ENCODE peak calls at places on chromosomes 5 and 9, in four cellular contexts. X, K, J and O are unnamed samples.

GRCh38 chr5:78544531-78545200 is 103.9 kb downstream of the LHFPL2 start:
- DNase-seq in X (peak; percentile 94), K (no peak), J (no peak), O (no peak)

GRCh38 chr9:108618906-108619550 is 236.8 kb downstream of the ACTL7B start:
- DNase-seq in X (peak; percentile 47), K (no peak), J (no peak), O (no peak)

GRCh38 chr9:14677396-14677795 is 15.8 kb downstream of the ZDHHC21 start:
- DNase-seq in X (no peak), K (no peak), J (no peak), O (no peak)

GRCh38 chr9:127976498-127976897 is 4.3 kb downstream of the EEIG1 start:
- DNase-seq in X (no peak), K (peak; percentile 72), J (peak; percentile 42), O (no peak)

GRCh38 chr5:132183723-132184122 is 43.9 kb downstream of the P4HA2 start:
- DNase-seq in X (peak; percentile 47), K (no peak), J (no peak), O (no peak)

GRCh38 chr5:172713113-172713808 is 57.7 kb downstream of the DUSP1 start:
- DNase-seq in X (no peak), K (peak; percentile 84), J (peak; percentile 84), O (peak; percentile 57)

GRCh38 chr9:136405481-136405880 is 4.9 kb downstream of the ENTR1 start:
- DNase-seq in X (no peak), K (no peak), J (no peak), O (no peak)

GRCh38 chr9:114431003-114431402 is 43.2 kb upstream of the AKNA start:
- DNase-seq in X (no peak), K (no peak), J (no peak), O (no peak)

GRCh38 chr5:107425541-107426031 is 245.2 kb downstream of the EFNA5 start:
- DNase-seq in X (peak; percentile 96), K (no peak), J (no peak), O (no peak)

GRCh38 chr5:95846554-95847260 is 24.2 kb upstream of the GLRX start:
- DNase-seq in X (peak; percentile 59), K (peak; percentile 77), J (peak; percentile 71), O (peak; percentile 75)

GRCh38 chr5:142197098-142197497 is 88.5 kb downstream of the NDFIP1 start:
- DNase-seq in X (no peak), K (no peak), J (no peak), O (no peak)

GRCh38 chr5:148760945-148761638 is 65.3 kb upstream of the ADRB2 start:
- DNase-seq in X (peak; percentile 19), K (no peak), J (no peak), O (no peak)

GRCh38 chr5:92641031-92641962 is 939.7 kb downstream of the NR2F1-AS1 start:
- DNase-seq in X (peak; percentile 82), K (no peak), J (no peak), O (peak; percentile 7)

GRCh38 chr5:28542968-28543367 is 1504.6 kb upstream of the CDH9 start:
- DNase-seq in X (peak; percentile 98), K (no peak), J (no peak), O (no peak)

GRCh38 chr5:147821791-147822190 is 9.7 kb downstream of the SPINK1 start:
- DNase-seq in X (no peak), K (no peak), J (no peak), O (no peak)

GRCh38 chr5:68924490-68925145 is 169.2 kb upstream of the SLC30A5 start:
- DNase-seq in X (peak; percentile 89), K (no peak), J (no peak), O (peak; percentile 18)

GRCh38 chr9:32523910-32524309 is 2.1 kb downstream of the RIGI start:
- DNase-seq in X (no peak), K (no peak), J (no peak), O (no peak)

GRCh38 chr9:32518276-32518675 is 7.7 kb downstream of the RIGI start:
- DNase-seq in X (no peak), K (no peak), J (no peak), O (no peak)
- H3K9me3 ChIP-seq in X (no peaks in the 10 kb centered on the region), K (no peaks in the 10 kb centered on the region), J (no peaks in the 10 kb centered on the region), O (no peaks in the 10 kb centered on the region)

DNA sequence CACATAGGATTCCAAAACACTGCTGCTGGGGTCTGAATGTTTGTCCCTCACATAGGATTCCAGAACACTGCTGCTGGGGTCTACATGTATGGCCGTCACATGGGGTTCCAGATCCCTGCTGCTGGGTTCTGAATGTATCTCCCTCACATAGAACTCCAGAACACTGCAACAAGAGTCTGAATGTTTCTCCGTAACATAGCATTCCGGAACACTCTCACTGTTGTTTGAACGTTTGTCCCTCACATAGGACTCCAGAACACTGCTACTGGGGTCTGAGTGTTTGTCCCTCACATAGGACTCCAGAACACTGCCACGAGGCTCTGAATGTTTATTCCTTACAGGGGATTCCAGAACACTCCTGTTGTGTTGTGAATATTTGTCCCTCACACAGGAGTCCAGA is 216.8 kb downstream of the FOXD4L6 start:
- DNase-seq in X (no peak), K (no peak), J (no peak), O (no peak)
- H3K9me3 ChIP-seq in X (no peaks in the 10 kb centered on the region), K (peaks cover 80% of the 10 kb centered on the region), J (peaks cover 90% of the 10 kb centered on the region), O (peaks cover 98% of the 10 kb centered on the region)

DNA sequence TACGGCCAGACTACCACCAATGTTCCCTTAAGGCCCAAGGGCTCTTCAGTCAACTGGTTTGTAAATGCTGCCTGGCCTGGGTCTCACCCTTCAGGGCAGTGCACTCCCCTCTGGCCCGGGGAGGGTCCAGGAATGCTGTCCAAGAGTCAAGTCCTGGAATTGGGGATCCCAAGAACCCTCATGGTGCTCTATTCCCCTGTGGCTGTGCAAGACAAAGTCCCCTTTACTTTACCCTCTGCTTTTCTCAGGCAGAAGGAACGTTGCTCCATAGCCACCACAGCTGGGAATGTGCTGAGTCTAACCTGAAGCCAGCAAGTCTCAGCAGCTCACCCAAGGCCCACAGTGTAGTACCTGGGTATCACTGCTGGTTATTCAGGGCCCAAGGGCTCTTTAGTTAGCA is 51.3 kb upstream of the CRHBP start:
- DNase-seq in X (no peak), K (no peak), J (no peak), O (no peak)
- H3K9me3 ChIP-seq in X (no peaks in the 10 kb centered on the region), K (no peaks in the 10 kb centered on the region), J (peaks cover 10% of the 10 kb centered on the region), O (no peaks in the 10 kb centered on the region)

DNA sequence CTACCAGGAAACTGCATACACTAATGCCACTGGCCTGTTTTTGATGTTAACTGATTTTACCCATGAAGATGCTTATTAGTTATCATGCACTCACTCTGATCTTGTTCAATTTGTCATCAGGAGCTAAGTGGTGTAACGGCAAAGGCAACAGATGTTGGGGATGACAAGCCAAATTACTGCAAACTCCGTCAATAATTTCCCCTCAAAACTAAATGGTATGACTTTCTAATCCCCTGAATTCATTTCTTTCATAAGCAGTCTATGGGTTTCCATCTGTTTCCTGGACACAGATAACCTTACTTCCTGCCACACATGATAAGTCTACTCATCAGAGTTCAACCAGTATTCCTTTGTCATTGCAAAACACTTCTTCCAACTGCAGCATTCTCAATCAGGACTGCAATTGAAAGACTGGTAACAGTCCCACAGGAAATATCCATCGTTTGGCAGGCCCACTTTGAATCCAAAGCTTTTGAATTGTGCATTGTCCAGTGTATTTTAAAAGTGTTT is 96.2 kb upstream of the SMC2 start:
- DNase-seq in X (no peak), K (no peak), J (no peak), O (no peak)
- H3K9me3 ChIP-seq in X (no peaks in the 10 kb centered on the region), K (no peaks in the 10 kb centered on the region), J (no peaks in the 10 kb centered on the region), O (no peaks in the 10 kb centered on the region)

DNA sequence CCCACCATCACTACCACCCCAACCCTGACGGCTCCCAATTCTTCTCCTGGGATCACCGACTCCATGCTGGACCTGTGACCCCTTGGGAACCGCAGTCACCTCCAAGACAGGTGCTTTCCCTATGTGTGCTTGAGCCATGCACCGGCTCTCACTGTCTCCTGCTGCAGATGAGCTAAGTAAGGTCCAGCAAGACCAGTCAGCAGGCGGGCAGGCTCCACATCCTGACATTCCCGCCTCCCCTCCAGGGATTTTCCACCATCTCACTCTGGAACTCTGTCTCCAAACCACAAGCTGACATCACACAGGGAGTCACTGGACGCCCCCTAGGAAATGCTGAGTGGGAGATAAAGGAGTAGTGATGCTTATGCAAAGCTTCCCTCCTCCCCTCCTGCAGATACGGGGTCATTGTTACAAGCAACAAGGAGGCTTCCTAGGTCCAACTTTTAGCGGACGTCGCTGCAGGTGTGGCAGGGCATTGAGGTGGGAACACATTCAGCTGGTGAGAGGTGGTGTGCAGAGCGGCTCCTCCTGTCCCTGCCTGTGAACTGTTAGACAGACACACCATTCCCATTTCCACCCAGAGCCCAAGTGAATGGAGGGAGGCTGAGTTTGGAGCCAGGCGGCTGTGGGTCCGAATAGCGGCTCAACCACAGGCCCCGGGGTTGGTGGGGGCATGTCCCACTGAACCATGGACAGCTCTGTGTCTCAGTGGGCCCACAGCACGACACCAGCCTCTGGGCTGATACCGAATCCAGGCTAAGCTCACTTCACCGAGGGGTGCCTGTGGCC is 129.2 kb upstream of the PHYKPL start:
- DNase-seq in X (peak; percentile 13), K (no peak), J (peak; percentile 45), O (no peak)
- H3K9me3 ChIP-seq in X (no peaks in the 10 kb centered on the region), K (no peaks in the 10 kb centered on the region), J (no peaks in the 10 kb centered on the region), O (no peaks in the 10 kb centered on the region)

GRCh38 chr5:122253794-122254193 is 58.2 kb upstream of the SNCAIP start:
- DNase-seq in X (no peak), K (no peak), J (no peak), O (no peak)
- H3K9me3 ChIP-seq in X (no peaks in the 10 kb centered on the region), K (peaks cover 5% of the 10 kb centered on the region), J (peaks cover 13% of the 10 kb centered on the region), O (peaks cover 40% of the 10 kb centered on the region)

GRCh38 chr5:178994580-178995340 is at the start of gene GRM6:
- DNase-seq in X (no peak), K (no peak), J (no peak), O (no peak)

GRCh38 chr5:178993955-178994579 is 1.1 kb downstream of the GRM6 start:
- DNase-seq in X (no peak), K (no peak), J (no peak), O (no peak)

GRCh38 chr5:178997191-178997590 is 2.1 kb upstream of the GRM6 start:
- DNase-seq in X (no peak), K (no peak), J (no peak), O (no peak)

GRCh38 chr5:178995341-178995690 is 196 bp upstream of the GRM6 start:
- DNase-seq in X (no peak), K (no peak), J (no peak), O (no peak)

GRCh38 chr5:178996156-178996555 is 1.0 kb upstream of the GRM6 start:
- DNase-seq in X (no peak), K (no peak), J (no peak), O (no peak)
- H3K9me3 ChIP-seq in X (no peaks in the 10 kb centered on the region), K (no peaks in the 10 kb centered on the region), J (peaks cover 3% of the 10 kb centered on the region), O (no peaks in the 10 kb centered on the region)

GRCh38 chr5:51479840-51480239 is 96.6 kb downstream of the ISL1 start:
- DNase-seq in X (no peak), K (no peak), J (no peak), O (no peak)
- H3K9me3 ChIP-seq in X (no peaks in the 10 kb centered on the region), K (no peaks in the 10 kb centered on the region), J (no peaks in the 10 kb centered on the region), O (no peaks in the 10 kb centered on the region)

GRCh38 chr5:50340757-50341156 is 100.3 kb downstream of the EMB start:
- DNase-seq in X (no peak), K (no peak), J (no peak), O (no peak)
- H3K9me3 ChIP-seq in X (no peaks in the 10 kb centered on the region), K (no peaks in the 10 kb centered on the region), J (no peaks in the 10 kb centered on the region), O (no peaks in the 10 kb centered on the region)